ENCODE peak calls at places on chromosomes 4 and X, in eight cellular contexts. One of them, this sample, is unnamed.

GRCh38 chr4:86717651-86718050 is 123.5 kb downstream of the PTPN13 start:
- DNase-seq in ELR: no peak
- DNase-seq in ACHN: peak
- DNase-seq in stimulated activated CD4-positive, alpha-beta T cell treated with anti-CD3 and anti-CD28 coated beads, Interleukin-12 subunit alpha, Interleukin-12 subunit beta, amount 100 ng/mL, for 48 hours: no peak
- DNase-seq in amygdala: no peak
- DNase-seq in HCEC 1CT: no peak
- DNase-seq in activated T-cell treated with anti-CD3 and anti-CD28 coated beads, Interleukin-2, amount 50 U/mL, for 72 hours: no peak
- DNase-seq in NCI-H2171: no peak
- DNase-seq in this sample: peak

GRCh38 chr4:31086771-31087330 is 366.7 kb downstream of the PCDH7 start:
- DNase-seq in ELR: no peak
- DNase-seq in ACHN: no peak
- DNase-seq in stimulated activated CD4-positive, alpha-beta T cell treated with anti-CD3 and anti-CD28 coated beads, Interleukin-12 subunit alpha, Interleukin-12 subunit beta, amount 100 ng/mL, for 48 hours: no peak
- DNase-seq in amygdala: no peak
- DNase-seq in HCEC 1CT: no peak
- DNase-seq in activated T-cell treated with anti-CD3 and anti-CD28 coated beads, Interleukin-2, amount 50 U/mL, for 72 hours: no peak
- DNase-seq in NCI-H2171: no peak
- DNase-seq in this sample: no peak

GRCh38 chr4:72875545-72875944 is 194.0 kb downstream of the COX18 start:
- DNase-seq in ELR: no peak
- DNase-seq in ACHN: no peak
- DNase-seq in stimulated activated CD4-positive, alpha-beta T cell treated with anti-CD3 and anti-CD28 coated beads, Interleukin-12 subunit alpha, Interleukin-12 subunit beta, amount 100 ng/mL, for 48 hours: no peak
- DNase-seq in amygdala: no peak
- DNase-seq in HCEC 1CT: no peak
- DNase-seq in activated T-cell treated with anti-CD3 and anti-CD28 coated beads, Interleukin-2, amount 50 U/mL, for 72 hours: no peak
- DNase-seq in NCI-H2171: no peak
- DNase-seq in this sample: no peak

GRCh38 chrX:110248582-110248981 is 69.3 kb downstream of the AMMECR1 start:
- DNase-seq in ELR: no peak
- DNase-seq in ACHN: no peak
- DNase-seq in stimulated activated CD4-positive, alpha-beta T cell treated with anti-CD3 and anti-CD28 coated beads, Interleukin-12 subunit alpha, Interleukin-12 subunit beta, amount 100 ng/mL, for 48 hours: no peak
- DNase-seq in amygdala: no peak
- DNase-seq in HCEC 1CT: no peak
- DNase-seq in activated T-cell treated with anti-CD3 and anti-CD28 coated beads, Interleukin-2, amount 50 U/mL, for 72 hours: no peak
- DNase-seq in NCI-H2171: no peak
- DNase-seq in this sample: no peak

GRCh38 chr4:80361329-80361900 is 25.9 kb downstream of the CFAP299 start:
- DNase-seq in ELR: peak
- DNase-seq in ACHN: peak
- DNase-seq in stimulated activated CD4-positive, alpha-beta T cell treated with anti-CD3 and anti-CD28 coated beads, Interleukin-12 subunit alpha, Interleukin-12 subunit beta, amount 100 ng/mL, for 48 hours: no peak
- DNase-seq in amygdala: no peak
- DNase-seq in HCEC 1CT: peak
- DNase-seq in activated T-cell treated with anti-CD3 and anti-CD28 coated beads, Interleukin-2, amount 50 U/mL, for 72 hours: no peak
- DNase-seq in NCI-H2171: no peak
- DNase-seq in this sample: no peak

GRCh38 chrX:21885568-21885967 is 29.8 kb downstream of the YY2 start:
- DNase-seq in ELR: no peak
- DNase-seq in ACHN: no peak
- DNase-seq in stimulated activated CD4-positive, alpha-beta T cell treated with anti-CD3 and anti-CD28 coated beads, Interleukin-12 subunit alpha, Interleukin-12 subunit beta, amount 100 ng/mL, for 48 hours: no peak
- DNase-seq in amygdala: no peak
- DNase-seq in HCEC 1CT: peak
- DNase-seq in activated T-cell treated with anti-CD3 and anti-CD28 coated beads, Interleukin-2, amount 50 U/mL, for 72 hours: no peak
- DNase-seq in NCI-H2171: no peak
- DNase-seq in this sample: no peak

GRCh38 chrX:110442631-110443030 is 84.0 kb downstream of the RTL9 start:
- DNase-seq in ELR: peak
- DNase-seq in ACHN: peak
- DNase-seq in stimulated activated CD4-positive, alpha-beta T cell treated with anti-CD3 and anti-CD28 coated beads, Interleukin-12 subunit alpha, Interleukin-12 subunit beta, amount 100 ng/mL, for 48 hours: no peak
- DNase-seq in amygdala: no peak
- DNase-seq in HCEC 1CT: peak
- DNase-seq in activated T-cell treated with anti-CD3 and anti-CD28 coated beads, Interleukin-2, amount 50 U/mL, for 72 hours: peak
- DNase-seq in NCI-H2171: no peak
- DNase-seq in this sample: peak

GRCh38 chrX:34638116-34638515 is 19.0 kb downstream of the TMEM47 start:
- DNase-seq in ELR: peak
- DNase-seq in ACHN: peak
- DNase-seq in stimulated activated CD4-positive, alpha-beta T cell treated with anti-CD3 and anti-CD28 coated beads, Interleukin-12 subunit alpha, Interleukin-12 subunit beta, amount 100 ng/mL, for 48 hours: no peak
- DNase-seq in amygdala: no peak
- DNase-seq in HCEC 1CT: peak
- DNase-seq in activated T-cell treated with anti-CD3 and anti-CD28 coated beads, Interleukin-2, amount 50 U/mL, for 72 hours: no peak
- DNase-seq in NCI-H2171: no peak
- DNase-seq in this sample: peak

GRCh38 chr4:138217567-138217966 is 24.6 kb downstream of the SLC7A11 start:
- DNase-seq in ELR: no peak
- DNase-seq in ACHN: no peak
- DNase-seq in stimulated activated CD4-positive, alpha-beta T cell treated with anti-CD3 and anti-CD28 coated beads, Interleukin-12 subunit alpha, Interleukin-12 subunit beta, amount 100 ng/mL, for 48 hours: no peak
- DNase-seq in amygdala: peak
- DNase-seq in HCEC 1CT: no peak
- DNase-seq in activated T-cell treated with anti-CD3 and anti-CD28 coated beads, Interleukin-2, amount 50 U/mL, for 72 hours: no peak
- DNase-seq in NCI-H2171: no peak
- DNase-seq in this sample: no peak

GRCh38 chr4:149707862-149708261 is 107.8 kb downstream of the IQCM start:
- DNase-seq in ELR: no peak
- DNase-seq in ACHN: no peak
- DNase-seq in stimulated activated CD4-positive, alpha-beta T cell treated with anti-CD3 and anti-CD28 coated beads, Interleukin-12 subunit alpha, Interleukin-12 subunit beta, amount 100 ng/mL, for 48 hours: no peak
- DNase-seq in amygdala: no peak
- DNase-seq in HCEC 1CT: no peak
- DNase-seq in activated T-cell treated with anti-CD3 and anti-CD28 coated beads, Interleukin-2, amount 50 U/mL, for 72 hours: no peak
- DNase-seq in NCI-H2171: no peak
- DNase-seq in this sample: no peak

GRCh38 chrX:2696698-2697215 is 5.7 kb downstream of the CD99 start:
- DNase-seq in ELR: peak
- DNase-seq in ACHN: no peak
- DNase-seq in stimulated activated CD4-positive, alpha-beta T cell treated with anti-CD3 and anti-CD28 coated beads, Interleukin-12 subunit alpha, Interleukin-12 subunit beta, amount 100 ng/mL, for 48 hours: peak
- DNase-seq in amygdala: no peak
- DNase-seq in HCEC 1CT: peak
- DNase-seq in activated T-cell treated with anti-CD3 and anti-CD28 coated beads, Interleukin-2, amount 50 U/mL, for 72 hours: peak
- DNase-seq in NCI-H2171: no peak
- DNase-seq in this sample: peak

GRCh38 chrX:8730812-8731578 is 942 bp downstream of the ANOS1 start:
- DNase-seq in ELR: peak
- DNase-seq in ACHN: no peak
- DNase-seq in stimulated activated CD4-positive, alpha-beta T cell treated with anti-CD3 and anti-CD28 coated beads, Interleukin-12 subunit alpha, Interleukin-12 subunit beta, amount 100 ng/mL, for 48 hours: no peak
- DNase-seq in amygdala: no peak
- DNase-seq in HCEC 1CT: no peak
- DNase-seq in activated T-cell treated with anti-CD3 and anti-CD28 coated beads, Interleukin-2, amount 50 U/mL, for 72 hours: no peak
- DNase-seq in NCI-H2171: no peak
- DNase-seq in this sample: no peak

GRCh38 chr4:60201052-60201673 is 999.0 kb upstream of the ADGRL3 start:
- DNase-seq in ELR: peak
- DNase-seq in ACHN: peak
- DNase-seq in stimulated activated CD4-positive, alpha-beta T cell treated with anti-CD3 and anti-CD28 coated beads, Interleukin-12 subunit alpha, Interleukin-12 subunit beta, amount 100 ng/mL, for 48 hours: peak
- DNase-seq in amygdala: no peak
- DNase-seq in HCEC 1CT: peak
- DNase-seq in activated T-cell treated with anti-CD3 and anti-CD28 coated beads, Interleukin-2, amount 50 U/mL, for 72 hours: peak
- DNase-seq in NCI-H2171: no peak
- DNase-seq in this sample: peak

GRCh38 chr4:102868153-102868781 is 525 bp upstream of the CISD2 start:
- DNase-seq in ELR: no peak
- DNase-seq in ACHN: no peak
- DNase-seq in stimulated activated CD4-positive, alpha-beta T cell treated with anti-CD3 and anti-CD28 coated beads, Interleukin-12 subunit alpha, Interleukin-12 subunit beta, amount 100 ng/mL, for 48 hours: peak
- DNase-seq in amygdala: no peak
- DNase-seq in HCEC 1CT: no peak
- DNase-seq in activated T-cell treated with anti-CD3 and anti-CD28 coated beads, Interleukin-2, amount 50 U/mL, for 72 hours: peak
- DNase-seq in NCI-H2171: no peak
- DNase-seq in this sample: no peak

GRCh38 chr4:179867300-179867878 is 2375.8 kb upstream of the TENM3 start:
- DNase-seq in ELR: peak
- DNase-seq in ACHN: peak
- DNase-seq in stimulated activated CD4-positive, alpha-beta T cell treated with anti-CD3 and anti-CD28 coated beads, Interleukin-12 subunit alpha, Interleukin-12 subunit beta, amount 100 ng/mL, for 48 hours: peak
- DNase-seq in amygdala: peak
- DNase-seq in HCEC 1CT: no peak
- DNase-seq in activated T-cell treated with anti-CD3 and anti-CD28 coated beads, Interleukin-2, amount 50 U/mL, for 72 hours: peak
- DNase-seq in NCI-H2171: no peak
- DNase-seq in this sample: peak

GRCh38 chrX:110286126-110286525 is 31.8 kb downstream of the AMMECR1 start:
- DNase-seq in ELR: peak
- DNase-seq in ACHN: peak
- DNase-seq in stimulated activated CD4-positive, alpha-beta T cell treated with anti-CD3 and anti-CD28 coated beads, Interleukin-12 subunit alpha, Interleukin-12 subunit beta, amount 100 ng/mL, for 48 hours: no peak
- DNase-seq in amygdala: no peak
- DNase-seq in HCEC 1CT: peak
- DNase-seq in activated T-cell treated with anti-CD3 and anti-CD28 coated beads, Interleukin-2, amount 50 U/mL, for 72 hours: no peak
- DNase-seq in NCI-H2171: no peak
- DNase-seq in this sample: peak

GRCh38 chr4:16858275-16858752 is 40.1 kb downstream of the LDB2 start:
- DNase-seq in ELR: peak
- DNase-seq in ACHN: no peak
- DNase-seq in stimulated activated CD4-positive, alpha-beta T cell treated with anti-CD3 and anti-CD28 coated beads, Interleukin-12 subunit alpha, Interleukin-12 subunit beta, amount 100 ng/mL, for 48 hours: no peak
- DNase-seq in amygdala: no peak
- DNase-seq in HCEC 1CT: peak
- DNase-seq in activated T-cell treated with anti-CD3 and anti-CD28 coated beads, Interleukin-2, amount 50 U/mL, for 72 hours: no peak
- DNase-seq in NCI-H2171: no peak
- DNase-seq in this sample: no peak

GRCh38 chrX:71070531-71070930 is 2.4 kb upstream of the SNX12 start:
- DNase-seq in ELR: no peak
- DNase-seq in ACHN: no peak
- DNase-seq in stimulated activated CD4-positive, alpha-beta T cell treated with anti-CD3 and anti-CD28 coated beads, Interleukin-12 subunit alpha, Interleukin-12 subunit beta, amount 100 ng/mL, for 48 hours: no peak
- DNase-seq in amygdala: no peak
- DNase-seq in HCEC 1CT: no peak
- DNase-seq in activated T-cell treated with anti-CD3 and anti-CD28 coated beads, Interleukin-2, amount 50 U/mL, for 72 hours: no peak
- DNase-seq in NCI-H2171: no peak
- DNase-seq in this sample: no peak

GRCh38 chr4:106444557-106444956 is 76.0 kb upstream of the GIMD1 start:
- DNase-seq in ELR: peak
- DNase-seq in ACHN: no peak
- DNase-seq in stimulated activated CD4-positive, alpha-beta T cell treated with anti-CD3 and anti-CD28 coated beads, Interleukin-12 subunit alpha, Interleukin-12 subunit beta, amount 100 ng/mL, for 48 hours: no peak
- DNase-seq in amygdala: no peak
- DNase-seq in HCEC 1CT: peak
- DNase-seq in activated T-cell treated with anti-CD3 and anti-CD28 coated beads, Interleukin-2, amount 50 U/mL, for 72 hours: no peak
- DNase-seq in NCI-H2171: no peak
- DNase-seq in this sample: no peak

GRCh38 chr4:6208416-6208815 is 8.1 kb upstream of the JAKMIP1 start:
- DNase-seq in ELR: no peak
- DNase-seq in ACHN: no peak
- DNase-seq in stimulated activated CD4-positive, alpha-beta T cell treated with anti-CD3 and anti-CD28 coated beads, Interleukin-12 subunit alpha, Interleukin-12 subunit beta, amount 100 ng/mL, for 48 hours: no peak
- DNase-seq in amygdala: no peak
- DNase-seq in HCEC 1CT: no peak
- DNase-seq in activated T-cell treated with anti-CD3 and anti-CD28 coated beads, Interleukin-2, amount 50 U/mL, for 72 hours: no peak
- DNase-seq in NCI-H2171: no peak
- DNase-seq in this sample: no peak

GRCh38 chrX:45228126-45228525 is 27.4 kb upstream of the DIPK2B start:
- DNase-seq in ELR: no peak
- DNase-seq in ACHN: no peak
- DNase-seq in stimulated activated CD4-positive, alpha-beta T cell treated with anti-CD3 and anti-CD28 coated beads, Interleukin-12 subunit alpha, Interleukin-12 subunit beta, amount 100 ng/mL, for 48 hours: no peak
- DNase-seq in amygdala: no peak
- DNase-seq in HCEC 1CT: no peak
- DNase-seq in activated T-cell treated with anti-CD3 and anti-CD28 coated beads, Interleukin-2, amount 50 U/mL, for 72 hours: no peak
- DNase-seq in NCI-H2171: no peak
- DNase-seq in this sample: no peak

GRCh38 chr4:80419946-80420345 is 84.4 kb downstream of the CFAP299 start:
- DNase-seq in ELR: no peak
- DNase-seq in ACHN: no peak
- DNase-seq in stimulated activated CD4-positive, alpha-beta T cell treated with anti-CD3 and anti-CD28 coated beads, Interleukin-12 subunit alpha, Interleukin-12 subunit beta, amount 100 ng/mL, for 48 hours: no peak
- DNase-seq in amygdala: no peak
- DNase-seq in HCEC 1CT: no peak
- DNase-seq in activated T-cell treated with anti-CD3 and anti-CD28 coated beads, Interleukin-2, amount 50 U/mL, for 72 hours: no peak
- DNase-seq in NCI-H2171: no peak
- DNase-seq in this sample: no peak

GRCh38 chr4:137685357-137685756 is 153.1 kb upstream of the PCDH18 start:
- DNase-seq in ELR: no peak
- DNase-seq in ACHN: no peak
- DNase-seq in stimulated activated CD4-positive, alpha-beta T cell treated with anti-CD3 and anti-CD28 coated beads, Interleukin-12 subunit alpha, Interleukin-12 subunit beta, amount 100 ng/mL, for 48 hours: no peak
- DNase-seq in amygdala: no peak
- DNase-seq in HCEC 1CT: no peak
- DNase-seq in activated T-cell treated with anti-CD3 and anti-CD28 coated beads, Interleukin-2, amount 50 U/mL, for 72 hours: no peak
- DNase-seq in NCI-H2171: peak
- DNase-seq in this sample: no peak

GRCh38 chr4:62434921-62435320 is 1234.8 kb downstream of the ADGRL3 start:
- DNase-seq in ELR: no peak
- DNase-seq in ACHN: no peak
- DNase-seq in stimulated activated CD4-positive, alpha-beta T cell treated with anti-CD3 and anti-CD28 coated beads, Interleukin-12 subunit alpha, Interleukin-12 subunit beta, amount 100 ng/mL, for 48 hours: no peak
- DNase-seq in amygdala: no peak
- DNase-seq in HCEC 1CT: no peak
- DNase-seq in activated T-cell treated with anti-CD3 and anti-CD28 coated beads, Interleukin-2, amount 50 U/mL, for 72 hours: no peak
- DNase-seq in NCI-H2171: no peak
- DNase-seq in this sample: no peak

GRCh38 chr4:13851541-13851940 is 224.0 kb upstream of the BOD1L1 start:
- DNase-seq in ELR: no peak
- DNase-seq in ACHN: no peak
- DNase-seq in stimulated activated CD4-positive, alpha-beta T cell treated with anti-CD3 and anti-CD28 coated beads, Interleukin-12 subunit alpha, Interleukin-12 subunit beta, amount 100 ng/mL, for 48 hours: no peak
- DNase-seq in amygdala: no peak
- DNase-seq in HCEC 1CT: no peak
- DNase-seq in activated T-cell treated with anti-CD3 and anti-CD28 coated beads, Interleukin-2, amount 50 U/mL, for 72 hours: no peak
- DNase-seq in NCI-H2171: no peak
- DNase-seq in this sample: no peak

GRCh38 chr4:6221296-6221850 is 21.0 kb upstream of the JAKMIP1 start:
- DNase-seq in ELR: no peak
- DNase-seq in ACHN: no peak
- DNase-seq in stimulated activated CD4-positive, alpha-beta T cell treated with anti-CD3 and anti-CD28 coated beads, Interleukin-12 subunit alpha, Interleukin-12 subunit beta, amount 100 ng/mL, for 48 hours: no peak
- DNase-seq in amygdala: no peak
- DNase-seq in HCEC 1CT: no peak
- DNase-seq in activated T-cell treated with anti-CD3 and anti-CD28 coated beads, Interleukin-2, amount 50 U/mL, for 72 hours: no peak
- DNase-seq in NCI-H2171: no peak
- DNase-seq in this sample: no peak

GRCh38 chr4:7381221-7381889 is 53.4 kb downstream of the PSAPL1 start:
- DNase-seq in ELR: peak
- DNase-seq in ACHN: no peak
- DNase-seq in stimulated activated CD4-positive, alpha-beta T cell treated with anti-CD3 and anti-CD28 coated beads, Interleukin-12 subunit alpha, Interleukin-12 subunit beta, amount 100 ng/mL, for 48 hours: no peak
- DNase-seq in amygdala: no peak
- DNase-seq in HCEC 1CT: no peak
- DNase-seq in activated T-cell treated with anti-CD3 and anti-CD28 coated beads, Interleukin-2, amount 50 U/mL, for 72 hours: no peak
- DNase-seq in NCI-H2171: no peak
- DNase-seq in this sample: no peak

GRCh38 chr4:110641218-110641617 is 18.3 kb upstream of the PITX2 start:
- DNase-seq in ELR: no peak
- DNase-seq in ACHN: no peak
- DNase-seq in stimulated activated CD4-positive, alpha-beta T cell treated with anti-CD3 and anti-CD28 coated beads, Interleukin-12 subunit alpha, Interleukin-12 subunit beta, amount 100 ng/mL, for 48 hours: no peak
- DNase-seq in amygdala: no peak
- DNase-seq in HCEC 1CT: no peak
- DNase-seq in activated T-cell treated with anti-CD3 and anti-CD28 coated beads, Interleukin-2, amount 50 U/mL, for 72 hours: no peak
- DNase-seq in NCI-H2171: no peak
- DNase-seq in this sample: no peak

This sample was measured in RCC 7860.